ENCODE peak calls at places on chromosomes 13 and 19, in ten cellular contexts. S is endothelial cell of umbilical vein; J is Panc1; B is CD4-positive, CD25-positive, alpha-beta regulatory T cell; N is tibial nerve; P is left ventricle myocardium inferior; K is mesendoderm; C is IMR-90; L is CD4-positive, alpha-beta memory T cell; M is pancreas. Y is an unnamed sample.

GRCh38 chr19:18520848-18521691 is 800 bp downstream of the ELL start:
- DNase-seq in S (peak; percentile 22), J (no peak), B (peak; percentile 9), N (no peak), P (peak; percentile 41), K (peak; percentile 33), C (no peak), L (peak; percentile 20), M (peak; percentile 75), Y (no peak)

GRCh38 chr19:14686411-14686810 is 3.4 kb upstream of the ZNF333 start:
- DNase-seq in S (peak; percentile 19), J (no peak), B (no peak), N (no peak), P (no peak), K (peak; percentile 27), C (peak; percentile 9), L (peak; percentile 28), M (no peak), Y (no peak)

GRCh38 chr13:60514891-60515290 is 117.9 kb downstream of the TDRD3 start:
- DNase-seq in S (no peak), J (no peak), B (no peak), N (no peak), P (no peak), K (no peak), C (no peak), L (no peak), M (no peak), Y (no peak)

GRCh38 chr13:30429235-30429634 is 6.9 kb downstream of the UBE2L5 start:
- DNase-seq in S (no peak), J (no peak), B (no peak), N (no peak), P (no peak), K (no peak), C (no peak), L (no peak), M (no peak), Y (no peak)

GRCh38 chr13:48138270-48138669 is 43.4 kb upstream of the MED4 start:
- DNase-seq in S (no peak), J (no peak), B (no peak), N (no peak), P (no peak), K (no peak), C (no peak), L (no peak), M (no peak), Y (no peak)

GRCh38 chr19:23366437-23366836 is 28.8 kb downstream of the ZNF91 start:
- DNase-seq in S (no peak), J (no peak), B (no peak), N (no peak), P (no peak), K (no peak), C (no peak), L (no peak), M (no peak), Y (no peak)

GRCh38 chr13:114319441-114319871 is 5.2 kb downstream of the CHAMP1 start:
- DNase-seq in S (no peak), J (no peak), B (no peak), N (no peak), P (no peak), K (no peak), C (peak; percentile 93), L (no peak), M (no peak), Y (no peak)

GRCh38 chr13:94550030-94550738 is 45.8 kb downstream of the TGDS start:
- DNase-seq in S (no peak), J (peak; percentile 5), B (no peak), N (no peak), P (no peak), K (no peak), C (peak; percentile 52), L (no peak), M (no peak), Y (no peak)

GRCh38 chr19:8259142-8259921 is 48.8 kb downstream of the CD320 start:
- DNase-seq in S (no peak), J (no peak), B (no peak), N (no peak), P (no peak), K (no peak), C (no peak), L (no peak), M (peak; percentile 11), Y (no peak)

GRCh38 chr13:54637377-54637776 is 1608.8 kb downstream of the OLFM4 start:
- DNase-seq in S (no peak), J (no peak), B (no peak), N (no peak), P (no peak), K (peak; percentile 97), C (no peak), L (no peak), M (no peak), Y (no peak)

GRCh38 chr19:45468159-45468651 is 409 bp downstream of the FOSB start:
- DNase-seq in S (no peak), J (no peak), B (no peak), N (no peak), P (no peak), K (peak; percentile 46), C (no peak), L (no peak), M (peak; percentile 64), Y (no peak)
- H3K27me3 ChIP-seq in S (no peaks in the 10 kb centered on the region), J (no peaks in the 10 kb centered on the region), B (peaks cover 2% of the 10 kb centered on the region), N (no peaks in the 10 kb centered on the region), P (peaks cover 18% of the 10 kb centered on the region), K (no peaks in the 10 kb centered on the region), C (no peaks in the 10 kb centered on the region), L (no peaks in the 10 kb centered on the region), M (no peaks in the 10 kb centered on the region), Y (no peaks in the 10 kb centered on the region)

GRCh38 chr19:979318-979741 is 4.8 kb upstream of the WDR18 start:
- DNase-seq in S (no peak), J (no peak), B (no peak), N (no peak), P (no peak), K (no peak), C (no peak), L (no peak), M (no peak), Y (no peak)

GRCh38 chr19:984165-984967 is at the start of gene WDR18:
- DNase-seq in S (peak; percentile 85), J (peak; percentile 32), B (peak; percentile 82), N (peak; percentile 88), P (peak; percentile 94), K (peak; percentile 92), C (peak; percentile 81), L (peak; percentile 79), M (peak; percentile 95), Y (peak; percentile 80)

GRCh38 chr19:986083-986482 is 1.9 kb downstream of the WDR18 start:
- DNase-seq in S (no peak), J (no peak), B (no peak), N (no peak), P (no peak), K (no peak), C (no peak), L (no peak), M (no peak), Y (no peak)

GRCh38 chr19:980133-980998 is 3.8 kb upstream of the WDR18 start:
- DNase-seq in S (no peak), J (no peak), B (no peak), N (no peak), P (no peak), K (peak; percentile 80), C (no peak), L (no peak), M (peak; percentile 54), Y (no peak)

DNA sequence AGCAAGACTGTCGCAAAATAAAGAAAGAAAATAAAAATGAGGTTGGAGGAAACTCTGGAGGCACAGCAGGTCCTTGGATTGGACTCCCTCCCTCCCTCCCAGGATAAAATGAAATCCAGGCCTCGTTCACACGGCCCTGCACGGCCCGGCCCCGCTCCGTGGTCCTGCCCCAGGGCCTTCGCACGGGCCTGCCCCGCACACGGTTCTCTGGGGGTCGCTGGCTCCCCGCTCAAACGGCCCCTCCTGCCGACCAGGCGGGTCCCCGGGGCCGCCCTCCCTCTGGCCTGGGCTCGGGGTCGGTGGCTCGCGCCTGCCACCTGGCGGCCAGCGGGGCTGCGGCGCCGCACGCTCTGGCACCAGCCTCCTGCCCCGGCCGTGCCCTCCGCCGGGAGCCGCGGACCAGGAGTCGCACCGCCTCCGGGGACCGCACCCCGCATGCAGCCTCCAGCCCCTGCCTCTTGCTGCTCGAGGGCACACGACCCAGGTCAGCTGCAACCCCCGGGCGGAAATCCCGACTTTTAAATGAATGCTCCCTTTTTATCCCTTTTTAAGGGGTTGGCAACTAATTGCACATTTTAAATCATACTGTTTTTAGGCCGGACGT is 1.5 kb upstream of the WDR18 start:
- DNase-seq in S (peak; percentile 53), J (no peak), B (peak; percentile 63), N (no peak), P (peak; percentile 74), K (peak; percentile 70), C (peak; percentile 31), L (peak; percentile 69), M (peak; percentile 83), Y (no peak)
- H3K4me3 ChIP-seq in S (no peak overlapping the region), J (peak overlapping the region; percentile 41), B (no peak overlapping the region), N (no peak overlapping the region), P (peak overlapping the region; percentile 60), K (no peak overlapping the region), C (peak overlapping the region; percentile 59), L (no peak overlapping the region), M (peak overlapping the region; percentile 38), Y (peak overlapping the region; percentile 48)

GRCh38 chr13:86445584-86446140 is 646.4 kb upstream of the SLITRK6 start:
- DNase-seq in S (no peak), J (no peak), B (no peak), N (no peak), P (no peak), K (no peak), C (no peak), L (no peak), M (no peak), Y (no peak)
- H3K27ac ChIP-seq in S (no peak overlapping the region), J (no peak overlapping the region), B (no peak overlapping the region), N (no peak overlapping the region), P (no peak overlapping the region), K (no peak overlapping the region), C (no peak overlapping the region), L (no peak overlapping the region), M (no peak overlapping the region), Y (no peak overlapping the region)

GRCh38 chr19:29682236-29682895 is 17.1 kb downstream of the PLEKHF1 start:
- DNase-seq in S (no peak), J (no peak), B (no peak), N (no peak), P (no peak), K (no peak), C (no peak), L (no peak), M (no peak), Y (no peak)

GRCh38 chr19:29681422-29682235 is 16.4 kb downstream of the PLEKHF1 start:
- DNase-seq in S (no peak), J (no peak), B (no peak), N (no peak), P (no peak), K (no peak), C (no peak), L (no peak), M (no peak), Y (no peak)

GRCh38 chr19:29679598-29680210 is 14.4 kb downstream of the PLEKHF1 start:
- DNase-seq in S (no peak), J (no peak), B (no peak), N (no peak), P (no peak), K (no peak), C (no peak), L (no peak), M (no peak), Y (no peak)

GRCh38 chr19:29680447-29680846 is 15.2 kb downstream of the PLEKHF1 start:
- DNase-seq in S (no peak), J (no peak), B (peak; percentile 70), N (no peak), P (peak; percentile 53), K (no peak), C (no peak), L (peak; percentile 83), M (no peak), Y (no peak)

GRCh38 chr19:29680937-29681336 is 15.7 kb downstream of the PLEKHF1 start:
- DNase-seq in S (no peak), J (no peak), B (no peak), N (no peak), P (no peak), K (no peak), C (no peak), L (no peak), M (no peak), Y (no peak)
- H3K27me3 ChIP-seq in S (no peaks in the 10 kb centered on the region), J (no peaks in the 10 kb centered on the region), B (no peaks in the 10 kb centered on the region), N (no peaks in the 10 kb centered on the region), P (no peaks in the 10 kb centered on the region), K (no peaks in the 10 kb centered on the region), C (no peaks in the 10 kb centered on the region), L (no peaks in the 10 kb centered on the region), M (no peaks in the 10 kb centered on the region), Y (no peaks in the 10 kb centered on the region)

Y was measured in thoracic aorta.